ENCODE peak calls at places on chromosomes 2 and 18, in seven cellular contexts. D is A549, G is SK-N-SH, K is tibial nerve, N is transverse colon, Q is GM12878, W is upper lobe of left lung. U is an unnamed sample.

GRCh38 chr2:177029501-177029900 is 183.1 kb upstream of the HNRNPA3 start:
- DNase-seq in D (no peak), G (no peak), K (no peak), N (no peak), Q (no peak), W (no peak), U (no peak)

GRCh38 chr2:120589782-120590608 is 145.7 kb upstream of the GLI2 start:
- DNase-seq in D (no peak), G (no peak), K (no peak), N (no peak), Q (no peak), W (no peak), U (no peak)

GRCh38 chr2:166238176-166238575 is 110.4 kb upstream of the SCN1A start:
- DNase-seq in D (no peak), G (no peak), K (no peak), N (no peak), Q (no peak), W (no peak), U (no peak)

GRCh38 chr2:24771905-24772586 is 21.1 kb downstream of the PTRHD1 start:
- DNase-seq in D (no peak), G (no peak), K (no peak), N (no peak), Q (no peak), W (no peak), U (no peak)

GRCh38 chr2:149421791-149422190 is 91.4 kb downstream of the LYPD6 start:
- DNase-seq in D (no peak), G (no peak), K (no peak), N (no peak), Q (no peak), W (no peak), U (no peak)

GRCh38 chr18:60329131-60329530 is 43.4 kb downstream of the MC4R start:
- DNase-seq in D (no peak), G (no peak), K (no peak), N (no peak), Q (no peak), W (no peak), U (no peak)

GRCh38 chr18:59063912-59064311 is 75.8 kb upstream of the SEC11C start:
- DNase-seq in D (no peak), G (no peak), K (no peak), N (no peak), Q (no peak), W (no peak), U (no peak)

GRCh38 chr18:32576296-32576916 is 105.7 kb upstream of the GAREM1 start:
- DNase-seq in D (no peak), G (peak; percentile 43), K (no peak), N (no peak), Q (no peak), W (no peak), U (no peak)

GRCh38 chr2:192146069-192147006 is 48.4 kb downstream of the TMEFF2 start:
- DNase-seq in D (no peak), G (no peak), K (no peak), N (no peak), Q (no peak), W (no peak), U (no peak)

GRCh38 chr2:232309592-232309991 is 69.0 kb upstream of the ALPP start:
- DNase-seq in D (no peak), G (no peak), K (no peak), N (no peak), Q (no peak), W (no peak), U (no peak)

GRCh38 chr2:46435796-46436360 is 43.5 kb upstream of the TMEM247 start:
- DNase-seq in D (no peak), G (no peak), K (no peak), N (no peak), Q (no peak), W (no peak), U (no peak)

GRCh38 chr2:216634317-216635148 is 1.3 kb downstream of the IGFBP2 start:
- DNase-seq in D (no peak), G (peak; percentile 59), K (no peak), N (peak; percentile 10), Q (no peak), W (peak; percentile 30), U (no peak)

GRCh38 chr18:32767400-32767799 is 5.4 kb downstream of the KLHL14 start:
- DNase-seq in D (no peak), G (no peak), K (no peak), N (no peak), Q (no peak), W (no peak), U (no peak)

GRCh38 chr2:178796079-178796677 is 11.0 kb downstream of the TTN start:
- DNase-seq in D (peak; percentile 10), G (peak; percentile 32), K (no peak), N (no peak), Q (no peak), W (no peak), U (no peak)

GRCh38 chr2:39665811-39666488 is at the start of gene TMEM178A:
- DNase-seq in D (peak; percentile 29), G (peak; percentile 90), K (no peak), N (no peak), Q (no peak), W (peak; percentile 85), U (peak; percentile 11)

GRCh38 chr2:234932591-234933168 is 19.1 kb upstream of the SH3BP4 start:
- DNase-seq in D (no peak), G (peak; percentile 52), K (no peak), N (no peak), Q (no peak), W (no peak), U (no peak)

GRCh38 chr2:211367711-211368110 is 811.3 kb downstream of the CPS1 start:
- DNase-seq in D (no peak), G (no peak), K (no peak), N (no peak), Q (peak; percentile 33), W (no peak), U (no peak)

GRCh38 chr18:3902676-3903075 is 452.7 kb downstream of the TGIF1 start:
- DNase-seq in D (no peak), G (no peak), K (no peak), N (no peak), Q (no peak), W (no peak), U (no peak)

GRCh38 chr18:59087391-59087790 is 52.3 kb upstream of the SEC11C start:
- DNase-seq in D (no peak), G (no peak), K (no peak), N (peak; percentile 17), Q (no peak), W (no peak), U (no peak)

GRCh38 chr2:113080134-113080533 is 12.4 kb downstream of the IL1F10 start:
- DNase-seq in D (peak; percentile 31), G (peak; percentile 40), K (peak; percentile 32), N (peak; percentile 11), Q (no peak), W (no peak), U (no peak)

GRCh38 chr2:188199716-188200128 is 92.0 kb upstream of the GULP1 start:
- DNase-seq in D (peak; percentile 25), G (no peak), K (no peak), N (no peak), Q (no peak), W (no peak), U (no peak)

GRCh38 chr2:167264380-167264779 is 376.1 kb downstream of the XIRP2 start:
- DNase-seq in D (no peak), G (peak; percentile 17), K (no peak), N (peak; percentile 36), Q (no peak), W (no peak), U (no peak)

GRCh38 chr2:80050246-80050645 is 254.3 kb downstream of the LRRTM1 start:
- DNase-seq in D (no peak), G (peak; percentile 75), K (no peak), N (no peak), Q (no peak), W (no peak), U (no peak)

GRCh38 chr2:61928816-61929471 is 23.5 kb downstream of the COMMD1 start:
- DNase-seq in D (no peak), G (no peak), K (no peak), N (no peak), Q (no peak), W (no peak), U (no peak)

GRCh38 chr2:201931955-201932354 is 101.7 kb upstream of the FZD7 start:
- DNase-seq in D (no peak), G (no peak), K (no peak), N (no peak), Q (no peak), W (no peak), U (no peak)

DNA sequence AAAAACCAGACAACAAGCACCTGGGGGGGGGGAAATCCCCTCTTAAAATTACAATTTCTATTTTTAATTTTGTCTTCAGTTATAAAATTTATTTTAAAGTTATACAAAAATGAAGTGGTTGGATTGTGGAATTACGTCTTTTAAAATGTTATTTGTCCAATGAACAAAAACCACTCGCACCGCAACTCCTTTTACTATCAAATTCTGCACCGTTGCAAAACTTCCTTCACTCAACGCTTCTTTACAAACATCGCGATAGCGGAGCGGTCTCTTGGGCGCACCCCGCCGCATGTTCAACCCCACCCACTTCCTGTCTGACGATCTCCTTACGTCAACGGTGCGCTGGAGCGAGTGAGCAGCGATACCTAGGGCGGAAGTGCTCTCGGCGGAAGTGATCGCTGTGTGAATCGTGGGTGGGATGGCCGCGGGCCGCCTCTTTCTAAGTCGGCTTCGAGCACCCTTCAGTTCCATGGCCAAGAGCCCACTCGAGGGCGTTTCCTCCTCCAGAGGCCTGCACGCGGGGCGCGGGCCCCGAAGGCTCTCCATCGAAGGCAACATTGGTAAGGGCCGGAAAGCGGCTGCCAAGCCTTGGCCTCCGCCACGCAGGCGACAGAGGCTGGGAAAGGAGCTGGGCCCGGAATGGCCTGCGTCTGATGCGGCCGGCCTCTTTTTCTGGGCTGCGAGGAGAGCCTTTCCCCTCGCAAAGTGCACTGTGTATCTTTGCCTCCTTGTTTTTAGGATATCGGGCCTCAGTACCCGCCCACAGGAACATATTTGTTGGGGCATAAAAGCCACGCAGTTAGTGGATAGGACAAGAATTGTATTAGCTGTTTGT is at the start of gene DGUOK:
- DNase-seq in D (peak; percentile 96), G (peak; percentile 92), K (peak; percentile 99), N (peak; percentile 99), Q (peak; percentile 97), W (peak; percentile 94), U (peak; percentile 97)
- TF ChIP-seq EP300 in D (no peak), G (no peak), K (peak; percentile 96), N (peak; percentile 3), Q (peak; percentile 13), W (peak; percentile 94), U (peak; percentile 68)

GRCh38 chr18:27413495-27414401 is 228.6 kb upstream of the CHST9 start:
- DNase-seq in D (no peak), G (no peak), K (peak; percentile 80), N (no peak), Q (no peak), W (no peak), U (peak; percentile 21)
- TF ChIP-seq EP300 in D (no peak), G (peak; percentile 56), K (no peak), N (no peak), Q (no peak), W (no peak), U (no peak)

GRCh38 chr2:8998418-8998817 is 5.1 kb downstream of the MBOAT2 start:
- DNase-seq in D (no peak), G (no peak), K (no peak), N (no peak), Q (no peak), W (no peak), U (no peak)
- TF ChIP-seq EP300 in D (no peak), G (no peak), K (no peak), N (no peak), Q (no peak), W (no peak), U (no peak)

GRCh38 chr18:58045265-58046086 is 1.4 kb downstream of the NEDD4L start:
- DNase-seq in D (no peak), G (peak; percentile 42), K (no peak), N (peak; percentile 78), Q (no peak), W (peak; percentile 90), U (peak; percentile 24)
- TF ChIP-seq EP300 in D (no peak), G (no peak), K (no peak), N (no peak), Q (no peak), W (peak; percentile 26), U (no peak)